ENCODE peak calls at places on chromosome 16, in nine cellular contexts. S, I, B, L, U, Y, N, R and H are unnamed samples.

GRCh38 chr16:81376880-81377279 is 62.1 kb downstream of the GAN start:
- DNase-seq in S (no peak), I (no peak), B (no peak), L (no peak), U (no peak), Y (no peak), N (no peak), R (no peak), H (no peak)

GRCh38 chr16:84334482-84334881 is 33.9 kb upstream of the ATP2C2 start:
- DNase-seq in S (no peak), I (no peak), B (no peak), L (no peak), U (no peak), Y (no peak), N (no peak), R (no peak), H (no peak)

GRCh38 chr16:13298676-13299075 is 397.3 kb downstream of the SHISA9 start:
- DNase-seq in S (no peak), I (peak), B (no peak), L (no peak), U (peak), Y (no peak), N (peak), R (no peak), H (peak)

GRCh38 chr16:73015612-73016487 is 32.1 kb downstream of the ZFHX3 start:
- DNase-seq in S (no peak), I (no peak), B (no peak), L (no peak), U (no peak), Y (peak), N (no peak), R (peak), H (no peak)

GRCh38 chr16:55929184-55929583 is 54.0 kb upstream of the CES5A start:
- DNase-seq in S (no peak), I (no peak), B (no peak), L (no peak), U (no peak), Y (no peak), N (no peak), R (no peak), H (no peak)

GRCh38 chr16:68155425-68155824 is 70.3 kb downstream of the NFATC3 start:
- DNase-seq in S (no peak), I (no peak), B (no peak), L (no peak), U (no peak), Y (no peak), N (no peak), R (no peak), H (no peak)

GRCh38 chr16:87897563-87898505 is 28.5 kb upstream of the SLC7A5 start:
- DNase-seq in S (no peak), I (no peak), B (no peak), L (no peak), U (no peak), Y (no peak), N (no peak), R (no peak), H (no peak)

GRCh38 chr16:88783391-88784073 is 1.5 kb downstream of the PIEZO1 start:
- DNase-seq in S (no peak), I (peak), B (no peak), L (no peak), U (no peak), Y (no peak), N (no peak), R (no peak), H (peak)

GRCh38 chr16:12601290-12601900 is 202.3 kb downstream of the CPPED1 start:
- DNase-seq in S (no peak), I (no peak), B (no peak), L (peak), U (no peak), Y (no peak), N (no peak), R (no peak), H (no peak)

GRCh38 chr16:89193021-89193575 is 7.2 kb downstream of the SLC22A31 start:
- DNase-seq in S (no peak), I (no peak), B (peak), L (no peak), U (peak), Y (peak), N (peak), R (no peak), H (no peak)